ENCODE peak calls at places on chromosomes 12 and 14, in five cellular contexts. M, Q, G, L and Y are unnamed samples.

GRCh38 chr12:63294327-63294632 is 143.3 kb upstream of the AVPR1A start:
- DNase-seq in L (no peak), M (no peak), G (peak; percentile 22), Q (no peak), Y (no peak)

GRCh38 chr14:90356925-90357324 is 25.2 kb upstream of the NRDE2 start:
- DNase-seq in M (no peak), Q (no peak), L (no peak), G (no peak), Y (no peak)

GRCh38 chr12:53219116-53219955 is 12.3 kb upstream of the ITGB7 start:
- DNase-seq in M (no peak), L (peak; percentile 49), G (peak; percentile 32), Q (no peak), Y (no peak)

GRCh38 chr12:106108187-106108816 is 30.5 kb downstream of the NUAK1 start:
- DNase-seq in L (no peak), Q (no peak), G (no peak), M (no peak), Y (no peak)

GRCh38 chr14:53621986-53622385 is 334.6 kb downstream of the BMP4 start:
- DNase-seq in Q (no peak), M (no peak), L (no peak), G (no peak), Y (no peak)

GRCh38 chr14:21069388-21070082 is 569 bp upstream of the ARHGEF40 start:
- DNase-seq in L (no peak), M (no peak), Q (no peak), G (peak; percentile 52), Y (no peak)

GRCh38 chr14:81337073-81337472 is 63.1 kb downstream of the STON2 start:
- DNase-seq in L (no peak), G (no peak), M (no peak), Q (no peak), Y (no peak)

GRCh38 chr14:37595809-37596595 is 573 bp downstream of the TTC6 start:
- DNase-seq in G (peak; percentile 60), L (peak; percentile 64), Q (no peak), M (no peak), Y (no peak)

GRCh38 chr14:99685061-99685995 is 1.2 kb downstream of the CYP46A1 start:
- DNase-seq in G (no peak), M (peak; percentile 39), Q (no peak), L (no peak), Y (no peak)

GRCh38 chr14:105478624-105479305 is 4.1 kb downstream of the CRIP2 start:
- DNase-seq in L (peak; percentile 51), M (no peak), Q (no peak), G (no peak), Y (peak; percentile 32)

GRCh38 chr12:2453076-2453806 is 341.5 kb upstream of the FKBP4 start:
- DNase-seq in G (no peak), L (no peak), Q (no peak), M (no peak), Y (no peak)

GRCh38 chr14:24268225-24268624 is 3.2 kb downstream of the RABGGTA start:
- DNase-seq in G (no peak), M (no peak), Q (no peak), L (no peak), Y (no peak)

GRCh38 chr12:2593045-2593444 is 201.7 kb upstream of the FKBP4 start:
- DNase-seq in G (no peak), Q (no peak), M (no peak), L (no peak), Y (no peak)

GRCh38 chr12:47276253-47277070 is 196.7 kb upstream of the AMIGO2 start:
- DNase-seq in Q (no peak), L (peak; percentile 77), G (no peak), M (no peak), Y (peak; percentile 89)

GRCh38 chr14:39276579-39277114 is 42.9 kb downstream of the MIA2 start:
- DNase-seq in M (no peak), L (no peak), G (no peak), Q (no peak), Y (no peak)

GRCh38 chr12:64714551-64714968 is 44.6 kb downstream of the GNS start:
- DNase-seq in G (no peak), M (no peak), Q (no peak), L (peak; percentile 67), Y (no peak)

GRCh38 chr12:51975196-51975595 is 23.7 kb downstream of the ACVR1B start:
- DNase-seq in M (no peak), L (no peak), Q (no peak), G (no peak), Y (no peak)

GRCh38 chr12:51972424-51972812 is 20.9 kb downstream of the ACVR1B start:
- DNase-seq in L (no peak), Q (no peak), M (no peak), G (no peak), Y (no peak)

GRCh38 chr12:51974646-51975045 is 23.1 kb downstream of the ACVR1B start:
- DNase-seq in G (no peak), M (no peak), Q (no peak), L (no peak), Y (no peak)

GRCh38 chr12:51972849-51973273 is 21.4 kb downstream of the ACVR1B start:
- DNase-seq in Q (no peak), L (peak; percentile 66), M (peak; percentile 49), G (peak; percentile 44), Y (no peak)

GRCh38 chr12:51973560-51973959 is 22.1 kb downstream of the ACVR1B start:
- DNase-seq in M (no peak), G (no peak), Q (no peak), L (no peak), Y (no peak)
- H3K4me3 ChIP-seq in M (no peak overlapping the region), G (no peak overlapping the region), Q (no peak overlapping the region), L (no peak overlapping the region), Y (no peak overlapping the region)

GRCh38 chr14:65173973-65174693 is 71.8 kb upstream of the MAX start:
- DNase-seq in Q (no peak), L (no peak), G (no peak), M (peak; percentile 43), Y (no peak)
- H3K27ac ChIP-seq in Q (no peak overlapping the region), L (no peak overlapping the region), G (no peak overlapping the region), M (no peak overlapping the region), Y (no peak overlapping the region)

DNA sequence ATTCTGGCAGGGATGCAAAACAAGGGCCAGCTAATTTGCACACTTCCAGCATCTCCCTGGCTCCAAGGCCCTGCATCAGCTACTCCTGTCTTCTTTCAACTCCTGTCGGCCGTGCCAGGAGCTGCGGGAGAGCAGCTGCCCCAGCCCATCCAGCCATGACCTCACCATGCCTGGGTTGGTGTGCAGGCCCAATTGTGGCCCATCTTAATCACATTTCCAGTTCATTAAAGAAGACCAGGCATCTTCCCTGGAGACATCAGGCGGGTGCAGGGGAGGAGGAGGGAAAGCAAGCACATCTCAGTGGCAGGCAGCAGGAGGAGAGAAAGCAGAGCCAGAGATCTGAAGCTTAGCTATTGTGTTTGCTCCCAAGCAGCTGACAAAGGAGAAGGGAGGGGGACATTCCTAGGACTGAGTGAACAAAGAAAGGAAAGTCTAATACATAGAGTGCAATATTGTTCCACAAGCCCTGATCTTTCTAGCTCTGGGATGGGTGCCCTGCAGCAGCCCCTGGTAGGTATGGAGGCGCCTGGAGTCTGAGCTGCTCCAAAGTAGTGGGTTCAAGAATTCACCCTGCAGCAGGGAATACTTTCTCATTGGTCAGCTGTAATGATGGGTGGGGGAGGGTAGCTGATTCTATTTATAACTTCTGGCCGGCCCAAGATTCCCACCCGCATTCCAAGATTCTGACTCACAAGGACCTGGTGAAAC is 40.1 kb downstream of the VWF start:
- DNase-seq in G (no peak), Q (no peak), L (no peak), M (peak; percentile 46), Y (no peak)
- H3K4me3 ChIP-seq in G (no peak overlapping the region), Q (no peak overlapping the region), L (no peak overlapping the region), M (no peak overlapping the region), Y (no peak overlapping the region)

GRCh38 chr12:120241561-120242274 is 23.8 kb downstream of the PXN start:
- DNase-seq in G (no peak), M (no peak), L (no peak), Q (no peak), Y (no peak)

GRCh38 chr12:120239776-120240494 is 25.6 kb downstream of the PXN start:
- DNase-seq in Q (no peak), M (no peak), G (no peak), L (no peak), Y (no peak)

GRCh38 chr12:120240495-120240833 is 25.1 kb downstream of the PXN start:
- DNase-seq in G (no peak), M (no peak), Q (no peak), L (no peak), Y (no peak)

GRCh38 chr12:120238224-120238616 is 27.3 kb downstream of the PXN start:
- DNase-seq in G (no peak), M (no peak), L (no peak), Q (no peak), Y (no peak)

GRCh38 chr12:120238839-120239445 is 26.6 kb downstream of the PXN start:
- DNase-seq in L (no peak), M (no peak), G (no peak), Q (no peak), Y (no peak)
- H3K27ac ChIP-seq in L (no peak overlapping the region), M (no peak overlapping the region), G (no peak overlapping the region), Q (no peak overlapping the region), Y (no peak overlapping the region)

DNA sequence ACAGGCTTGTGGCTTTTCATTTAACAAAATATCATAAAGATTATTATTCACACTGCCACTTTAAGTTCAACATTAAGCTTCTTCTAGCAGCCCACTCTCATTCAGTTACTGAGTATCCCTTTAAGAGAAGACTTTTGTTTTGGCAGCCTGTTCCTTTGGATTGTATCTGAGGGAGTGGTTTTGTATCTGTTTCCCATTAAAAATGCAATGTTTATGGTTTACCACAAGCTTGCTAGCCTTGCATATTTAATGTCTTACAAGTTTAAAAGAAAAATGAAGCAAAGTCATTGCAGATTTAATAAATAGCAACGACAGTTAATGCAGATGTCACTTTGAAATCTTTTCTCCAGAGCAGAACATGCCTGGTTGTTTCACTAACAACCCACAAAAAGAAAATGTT is 2.0 kb downstream of the DCN start:
- DNase-seq in Q (no peak), L (no peak), G (no peak), M (no peak), Y (no peak)
- H3K4me3 ChIP-seq in Q (peak overlapping the region; percentile 53), L (no peak overlapping the region), G (no peak overlapping the region), M (no peak overlapping the region), Y (no peak overlapping the region)